ENCODE peak calls at places on chromosomes 6 and 20, in four cellular contexts. N is coronary artery, X is tibial artery, M is GM12865. O is an unnamed sample.

GRCh38 chr20:1322511-1323245 is 6.3 kb downstream of the SDCBP2 start:
- DNase-seq in N (peak; percentile 67), X (no peak), M (no peak), O (no peak)

GRCh38 chr6:39819676-39820075 is 27.5 kb downstream of the DAAM2 start:
- DNase-seq in N (no peak), X (no peak), M (no peak), O (no peak)

GRCh38 chr6:30073489-30074240 is 1.9 kb downstream of the RNF39 start:
- DNase-seq in N (no peak), X (no peak), M (no peak), O (no peak)

GRCh38 chr6:121879149-121879548 is 443.7 kb downstream of the GJA1 start:
- DNase-seq in N (no peak), X (no peak), M (no peak), O (no peak)

GRCh38 chr6:42451146-42451594 is 556 bp downstream of the TRERF1 start:
- DNase-seq in N (no peak), X (no peak), M (peak; percentile 50), O (peak; percentile 45)

GRCh38 chr20:57258055-57258454 is 8.4 kb downstream of the BMP7 start:
- DNase-seq in N (no peak), X (no peak), M (no peak), O (no peak)

GRCh38 chr20:25508083-25508770 is 77.1 kb downstream of the NINL start:
- DNase-seq in N (no peak), X (no peak), M (no peak), O (no peak)

GRCh38 chr6:138517635-138518034 is 18.3 kb upstream of the NHSL1 start:
- DNase-seq in N (no peak), X (no peak), M (peak; percentile 74), O (peak; percentile 68)

GRCh38 chr6:34243901-34244884 is 4.6 kb downstream of the SMIM29 start:
- DNase-seq in N (peak; percentile 82), X (peak; percentile 83), M (no peak), O (peak; percentile 82)

GRCh38 chr20:54433653-54434052 is 41.7 kb upstream of the DOK5 start:
- DNase-seq in N (no peak), X (no peak), M (no peak), O (no peak)

GRCh38 chr6:17673543-17674254 is 33.0 kb downstream of the NUP153 start:
- DNase-seq in N (no peak), X (no peak), M (peak; percentile 37), O (peak; percentile 12)

GRCh38 chr6:38387994-38388393 is 251.7 kb downstream of the BTBD9 start:
- DNase-seq in N (no peak), X (no peak), M (no peak), O (no peak)

GRCh38 chr6:160297310-160297709 is 38.7 kb upstream of the SLC22A2 start:
- DNase-seq in N (no peak), X (no peak), M (no peak), O (no peak)

GRCh38 chr20:6665621-6666345 is 101.7 kb upstream of the BMP2 start:
- DNase-seq in N (no peak), X (no peak), M (no peak), O (no peak)

GRCh38 chr20:60123652-60124051 is 165.4 kb downstream of the CDH26 start:
- DNase-seq in N (no peak), X (no peak), M (no peak), O (no peak)

GRCh38 chr20:36344517-36345132 is 38.5 kb downstream of the DLGAP4 start:
- DNase-seq in N (no peak), X (no peak), M (peak; percentile 26), O (peak; percentile 28)

GRCh38 chr20:56986931-56987720 is 279.3 kb downstream of the BMP7 start:
- DNase-seq in N (no peak), X (no peak), M (no peak), O (no peak)

GRCh38 chr6:38262609-38263008 is 377.1 kb downstream of the BTBD9 start:
- DNase-seq in N (no peak), X (no peak), M (no peak), O (no peak)

GRCh38 chr20:59005523-59006166 is 1.4 kb downstream of the CTSZ start:
- DNase-seq in N (peak; percentile 69), X (no peak), M (no peak), O (no peak)

GRCh38 chr20:51510961-51511360 is 31.6 kb downstream of the NFATC2 start:
- DNase-seq in N (no peak), X (no peak), M (no peak), O (no peak)

GRCh38 chr20:63401384-63402110 is 40.4 kb upstream of the CHRNA4 start:
- DNase-seq in N (no peak), X (no peak), M (no peak), O (no peak)

GRCh38 chr20:63863798-63864544 is 1.1 kb upstream of the TPD52L2 start:
- DNase-seq in N (peak; percentile 90), X (peak; percentile 87), M (peak; percentile 97), O (peak; percentile 84)

GRCh38 chr6:167932468-167933276 is 64.8 kb upstream of the KIF25 start:
- DNase-seq in N (no peak), X (no peak), M (no peak), O (no peak)

GRCh38 chr6:2600363-2600762 is 150.4 kb downstream of the MYLK4 start:
- DNase-seq in N (no peak), X (no peak), M (no peak), O (no peak)

GRCh38 chr6:55293116-55293515 is 34.2 kb upstream of the GFRAL start:
- DNase-seq in N (no peak), X (no peak), M (peak; percentile 25), O (no peak)

GRCh38 chr6:87925373-87926060 is 122.1 kb upstream of the SPACA1 start:
- DNase-seq in N (no peak), X (no peak), M (peak; percentile 90), O (peak; percentile 32)

GRCh38 chr6:74409447-74409846 is 713.4 kb downstream of the CD109 start:
- DNase-seq in N (no peak), X (no peak), M (peak; percentile 5), O (no peak)

GRCh38 chr20:4412216-4412615 is 309.5 kb upstream of the PRND start:
- DNase-seq in N (no peak), X (no peak), M (no peak), O (no peak)

GRCh38 chr20:920306-920705 is 4.2 kb upstream of the ANGPT4 start:
- DNase-seq in N (no peak), X (no peak), M (no peak), O (no peak)

GRCh38 chr6:27616313-27617045 is 143.6 kb upstream of the ZNF184 start:
- DNase-seq in N (no peak), X (no peak), M (no peak), O (no peak)

GRCh38 chr20:57053798-57054552 is 212.5 kb downstream of the BMP7 start:
- DNase-seq in N (no peak), X (no peak), M (no peak), O (no peak)

GRCh38 chr6:7561153-7561964 is 19.9 kb downstream of the DSP start:
- DNase-seq in N (no peak), X (no peak), M (no peak), O (no peak)

DNA sequence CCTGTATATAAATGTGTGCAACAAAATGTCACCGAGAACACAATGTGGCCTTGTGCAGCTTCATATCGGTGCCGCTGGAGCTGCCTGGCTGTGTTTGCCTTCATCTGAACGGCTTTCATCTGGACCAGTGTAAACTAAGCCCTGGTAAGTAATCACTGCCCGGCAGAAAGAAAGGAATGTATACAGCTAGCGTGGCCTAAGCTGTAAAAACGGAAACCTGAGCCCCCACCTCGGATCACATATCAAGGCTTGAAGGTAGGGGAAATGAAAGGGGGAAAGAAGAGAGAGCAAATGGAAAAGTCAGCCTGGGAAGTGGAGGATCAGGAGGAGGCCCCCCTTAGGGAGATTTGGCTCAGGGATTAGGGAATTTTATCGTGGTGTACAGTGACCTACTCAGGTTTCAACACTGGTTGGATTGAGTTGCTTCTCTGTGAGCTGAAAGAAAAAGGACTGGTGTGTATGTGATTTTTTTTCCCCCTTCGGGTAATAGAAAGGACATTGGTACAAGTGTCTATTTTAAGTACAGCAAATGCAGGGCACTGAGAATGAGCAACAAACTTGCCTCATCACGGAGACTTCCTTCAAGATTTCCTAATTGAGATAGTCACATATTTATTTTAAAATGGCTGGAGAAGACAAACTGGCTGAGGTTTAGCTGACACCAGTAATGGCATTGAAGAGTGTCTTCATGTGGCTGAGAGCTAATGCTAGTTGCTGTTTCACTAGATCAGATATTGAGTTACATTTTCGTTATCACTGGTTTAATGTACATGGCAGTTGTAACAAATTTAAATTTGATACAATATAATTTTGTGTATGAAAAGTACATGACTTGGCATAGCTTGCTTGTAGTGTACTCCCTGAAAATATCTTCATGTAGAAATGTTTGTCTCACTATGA is 3.5 kb downstream of the SOBP start:
- DNase-seq in N (no peak), X (no peak), M (no peak), O (no peak)
- TF ChIP-seq CTCF in N (no peak), X (no peak), M (no peak), O (no peak)

DNA sequence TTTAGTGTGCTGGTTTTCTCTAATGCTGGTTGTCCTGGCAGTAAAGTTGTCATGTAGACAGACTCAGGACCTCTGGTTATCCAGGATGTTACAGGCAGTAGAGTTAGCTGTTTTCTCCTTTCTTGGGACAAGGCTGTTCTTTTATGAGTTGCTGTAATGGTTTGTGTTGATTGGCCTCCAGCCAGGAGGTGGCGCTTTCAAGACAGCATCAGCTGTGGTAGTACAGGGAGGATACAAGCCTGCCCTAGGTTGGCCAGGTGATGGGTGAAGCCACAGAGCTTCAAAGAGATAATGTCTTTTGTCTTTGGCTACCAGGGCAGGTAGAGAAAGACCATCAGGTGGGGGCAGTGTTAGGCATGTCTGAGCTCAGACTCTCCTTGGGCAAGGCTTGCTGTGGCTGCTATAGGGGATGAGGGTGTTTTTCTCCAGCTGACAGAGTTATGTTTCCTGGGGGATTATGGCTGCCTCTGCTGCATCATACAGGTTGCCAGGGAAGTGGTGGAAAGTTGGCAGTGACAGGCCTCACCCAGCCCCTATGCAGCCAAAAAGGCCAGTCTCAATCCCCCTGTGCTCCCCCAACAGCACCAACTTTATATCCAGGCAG is 127.2 kb upstream of the TAB2 start:
- DNase-seq in N (no peak), X (no peak), M (peak; percentile 75), O (peak; percentile 79)
- TF ChIP-seq CTCF in N (no peak), X (no peak), M (peak; percentile 54), O (peak; percentile 33)

GRCh38 chr6:111024661-111025060 is 42.8 kb downstream of the RPF2 start:
- DNase-seq in N (no peak), X (no peak), M (no peak), O (no peak)

GRCh38 chr6:111031151-111031550 is 49.3 kb downstream of the RPF2 start:
- DNase-seq in N (no peak), X (no peak), M (no peak), O (no peak)

GRCh38 chr6:111032493-111033140 is 50.8 kb downstream of the RPF2 start:
- DNase-seq in N (no peak), X (no peak), M (no peak), O (no peak)

GRCh38 chr6:111030008-111031006 is 48.5 kb downstream of the RPF2 start:
- DNase-seq in N (no peak), X (no peak), M (no peak), O (no peak)

GRCh38 chr6:111027219-111027618 is 45.4 kb downstream of the RPF2 start:
- DNase-seq in N (no peak), X (no peak), M (no peak), O (no peak)
- TF ChIP-seq CTCF in N (no peak), X (no peak), M (no peak), O (no peak)

DNA sequence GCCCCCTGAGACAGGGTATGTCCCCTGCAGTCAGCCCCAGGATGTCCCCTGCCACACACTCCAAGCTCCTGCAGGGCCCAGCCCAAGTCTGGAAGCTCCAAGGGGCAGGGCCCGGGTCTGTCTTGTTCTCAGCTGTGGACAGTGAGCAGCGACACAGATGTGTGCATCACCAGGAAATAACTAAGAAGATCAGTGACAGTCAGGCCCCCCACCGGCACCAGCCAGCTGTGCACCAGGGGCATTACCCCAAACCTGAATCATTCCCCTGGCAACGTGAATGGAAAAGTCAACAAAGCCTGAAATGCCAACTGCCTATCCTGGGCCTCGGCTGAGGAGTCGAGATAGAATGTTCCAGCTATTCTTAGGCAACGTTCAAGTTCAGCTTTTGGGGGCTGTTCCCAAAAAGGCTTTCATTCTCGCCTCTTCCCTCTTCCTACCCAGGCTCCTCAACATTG is 105.0 kb downstream of the PREX1 start:
- DNase-seq in N (peak; percentile 93), X (peak; percentile 71), M (peak; percentile 57), O (peak; percentile 60)
- TF ChIP-seq CTCF in N (no peak), X (peak; percentile 40), M (no peak), O (no peak)